ENCODE peak calls at places on chromosomes 12 and 14, in four cellular contexts. G, J, Z and E are unnamed samples.

GRCh38 chr14:69043598-69044267 is 64.6 kb upstream of the ACTN1 start:
- DNase-seq in J (no peak), Z (no peak), G (no peak), E (no peak)

GRCh38 chr12:132224484-132224883 is 80.2 kb downstream of the NOC4L start:
- DNase-seq in J (no peak), G (no peak), Z (no peak), E (no peak)

GRCh38 chr12:2651061-2651965 is 143.5 kb upstream of the FKBP4 start:
- DNase-seq in Z (no peak), J (no peak), G (no peak), E (no peak)

GRCh38 chr14:96029089-96029650 is 10.0 kb upstream of the C14orf132 start:
- DNase-seq in Z (no peak), J (no peak), G (no peak), E (no peak)

GRCh38 chr12:72622556-72622955 is 350.4 kb downstream of the TRHDE start:
- DNase-seq in Z (no peak), G (no peak), J (no peak), E (no peak)

GRCh38 chr14:34231626-34232025 is 230.4 kb downstream of the SPTSSA start:
- DNase-seq in Z (no peak), G (no peak), J (no peak), E (no peak)

GRCh38 chr14:68682166-68683103 is 110.4 kb downstream of the ZFP36L1 start:
- DNase-seq in J (no peak), G (no peak), Z (no peak), E (no peak)

GRCh38 chr14:85159726-85160125 is 370.2 kb upstream of the FLRT2 start:
- DNase-seq in Z (no peak), J (no peak), G (no peak), E (no peak)

GRCh38 chr12:64672925-64673409 is 62.7 kb downstream of the RASSF3 start:
- DNase-seq in G (no peak), Z (peak), J (peak), E (no peak)

DNA sequence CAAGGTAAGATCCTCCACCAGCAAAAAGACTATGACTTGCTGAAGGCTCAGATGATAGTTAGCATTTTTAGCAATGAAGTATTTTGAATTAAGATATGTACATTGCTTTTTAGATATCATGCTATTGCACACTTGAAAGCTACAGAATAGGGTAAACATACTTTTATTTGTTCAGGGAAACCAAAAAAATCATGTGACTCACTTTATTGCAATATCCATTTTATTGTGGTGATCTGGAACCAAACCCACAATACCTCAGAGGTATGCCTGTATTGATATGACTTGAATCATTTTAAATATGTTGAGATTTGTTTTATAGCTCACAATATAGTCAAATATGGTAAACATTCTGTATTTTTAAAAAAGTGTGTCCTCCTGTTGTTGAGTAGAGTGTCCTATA is 96.1 kb downstream of the DIO3 start:
- DNase-seq in Z (no peak), G (no peak), J (no peak), E (no peak)
- TF ChIP-seq CTCF in Z (no peak), G (no peak), J (no peak), E (no peak)

GRCh38 chr12:100954118-100954517 is 159.5 kb downstream of the ANO4 start:
- DNase-seq in Z (no peak), G (no peak), J (no peak), E (no peak)

GRCh38 chr12:100955139-100955538 is 160.6 kb downstream of the ANO4 start:
- DNase-seq in J (no peak), Z (no peak), G (no peak), E (peak)

GRCh38 chr12:100953677-100954076 is 159.1 kb downstream of the ANO4 start:
- DNase-seq in Z (no peak), J (no peak), G (no peak), E (no peak)

GRCh38 chr12:100959481-100959880 is 164.9 kb downstream of the ANO4 start:
- DNase-seq in Z (no peak), J (no peak), G (no peak), E (no peak)

GRCh38 chr12:100956311-100956852 is 161.8 kb downstream of the ANO4 start:
- DNase-seq in G (no peak), J (no peak), Z (no peak), E (no peak)
- TF ChIP-seq CTCF in G (no peak), J (no peak), Z (no peak), E (no peak)

GRCh38 chr12:111558107-111558376 is 41.1 kb downstream of the ATXN2 start:
- DNase-seq in G (no peak), Z (no peak), J (no peak), E (no peak)
- TF ChIP-seq CTCF in G (no peak), Z (no peak), J (no peak), E (no peak)

DNA sequence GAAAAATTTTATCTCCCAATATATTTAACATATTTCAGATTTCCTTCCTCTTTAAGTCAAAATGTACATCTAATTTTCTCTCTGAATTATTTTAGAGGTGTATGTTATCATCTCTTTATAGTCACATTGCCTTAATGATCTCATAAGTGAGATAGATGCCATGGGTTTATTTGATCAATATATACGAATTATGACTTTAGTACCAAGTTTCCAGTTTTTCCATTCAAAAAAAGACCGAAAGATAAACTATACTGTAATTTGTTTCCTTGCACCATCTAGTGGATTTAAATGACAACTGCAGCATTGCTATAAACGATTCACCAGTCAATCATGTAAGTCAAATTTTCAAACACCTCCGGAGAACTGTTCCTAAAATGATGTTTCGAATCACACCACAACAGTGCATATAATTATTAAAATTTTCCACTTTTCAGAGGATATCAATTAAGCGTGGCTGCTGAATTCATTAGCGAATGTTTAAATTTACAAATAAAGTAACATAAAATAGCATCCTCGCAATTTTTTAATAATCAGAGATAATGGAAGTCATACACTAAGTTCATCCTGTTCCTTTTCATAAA is 419 bp upstream of the ATXN7L3B start:
- DNase-seq in Z (no peak), G (peak), J (no peak), E (no peak)
- TF ChIP-seq CTCF in Z (peak), G (peak), J (peak), E (peak)

DNA sequence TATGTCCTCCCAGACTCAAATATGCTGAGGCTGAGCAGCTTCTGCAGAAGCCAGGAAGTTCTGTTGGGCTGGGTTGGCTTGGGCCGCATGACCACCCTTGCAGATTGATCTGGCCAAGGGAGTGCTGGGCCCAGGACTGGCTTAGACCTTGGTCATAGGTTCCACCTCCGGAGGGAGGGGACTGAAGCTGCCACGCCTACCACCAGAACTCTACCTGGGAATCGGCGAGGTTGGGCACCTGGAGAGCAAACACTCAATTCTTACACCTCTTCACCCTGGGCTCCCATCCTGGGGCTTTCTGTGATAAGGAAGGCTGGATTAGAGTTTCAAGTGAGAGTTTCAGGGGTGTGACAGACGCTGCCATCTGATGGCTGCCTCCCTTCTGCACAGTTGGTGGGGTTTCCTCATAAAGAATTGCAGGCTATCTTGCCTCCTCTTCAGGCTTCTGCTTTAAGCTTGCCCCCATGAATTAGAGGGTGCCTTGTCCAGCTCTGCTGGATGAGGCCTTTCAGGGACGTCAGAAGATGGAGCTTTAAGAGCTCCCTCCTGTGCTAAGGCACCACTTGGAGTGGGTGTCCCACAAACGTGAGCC is 5.8 kb downstream of the SLC24A4 start:
- DNase-seq in G (no peak), J (no peak), Z (no peak), E (no peak)
- TF ChIP-seq CTCF in G (no peak), J (no peak), Z (no peak), E (no peak)

DNA sequence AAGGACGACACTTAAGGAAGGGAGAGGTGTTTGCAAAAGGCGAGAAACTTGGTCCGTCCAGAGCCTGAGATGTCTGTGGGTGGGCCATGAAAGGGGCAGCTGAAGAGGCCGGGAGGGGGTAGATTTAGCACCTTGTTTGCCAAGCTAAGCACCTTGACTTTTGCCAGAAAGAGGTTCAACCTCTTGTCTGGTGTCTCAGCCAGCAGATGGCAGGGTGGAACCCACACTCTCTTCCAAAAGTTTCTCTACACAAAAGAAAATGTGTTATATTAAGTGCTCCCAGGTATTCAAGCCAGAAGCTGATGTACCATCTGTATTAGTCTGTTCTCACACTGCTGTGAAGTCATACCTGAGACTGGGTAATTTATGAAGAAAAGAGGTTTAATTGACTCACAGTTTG is 69.9 kb downstream of the SUDS3 start:
- DNase-seq in Z (no peak), J (no peak), G (no peak), E (no peak)
- TF ChIP-seq CTCF in Z (no peak), J (no peak), G (no peak), E (no peak)

DNA sequence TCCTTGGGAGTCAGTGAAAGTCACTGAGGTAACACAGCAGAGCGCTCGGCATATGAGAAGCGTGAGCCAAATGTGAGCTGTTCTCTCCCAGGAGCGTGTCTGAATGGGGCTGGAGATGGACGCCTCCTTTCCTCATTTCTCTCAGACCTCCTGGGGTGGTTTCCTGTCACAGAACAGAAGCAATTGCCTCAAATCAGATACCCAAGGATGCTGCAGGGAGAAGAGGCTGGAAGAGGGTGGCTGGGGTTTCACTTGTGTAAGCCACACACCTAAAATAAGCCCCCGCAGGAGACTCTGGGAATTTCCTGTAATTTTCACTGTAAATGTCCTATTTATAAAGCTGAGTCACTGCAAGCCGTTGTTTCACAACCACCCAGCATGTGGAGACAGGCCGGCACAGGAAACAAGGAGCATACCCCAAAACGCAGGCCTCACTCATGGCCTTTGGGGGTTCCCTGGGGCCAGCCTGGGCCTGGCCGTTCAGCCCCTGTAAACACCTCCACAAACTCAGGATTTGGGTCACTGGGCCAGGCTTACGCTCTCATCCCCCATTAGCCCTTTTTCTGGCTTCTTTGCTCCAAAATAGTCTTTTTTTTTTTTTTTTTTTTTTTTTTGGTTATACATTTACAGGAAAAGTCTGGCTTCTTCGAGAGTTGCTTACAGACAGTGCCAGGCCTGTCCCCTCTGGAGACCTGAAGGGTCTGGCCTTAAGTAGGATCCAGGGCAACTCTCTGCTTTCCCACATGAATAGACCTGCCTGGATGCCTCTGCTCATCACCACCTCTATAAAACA is 55.3 kb downstream of the VCPKMT start:
- DNase-seq in G (peak), Z (no peak), J (peak), E (no peak)
- TF ChIP-seq CTCF in G (no peak), Z (peak), J (no peak), E (no peak)

GRCh38 chr14:36315159-36315853 is 5.1 kb downstream of the MBIP start:
- DNase-seq in J (no peak), G (peak), Z (no peak), E (no peak)

GRCh38 chr14:36317650-36318049 is 2.8 kb downstream of the MBIP start:
- DNase-seq in G (no peak), Z (no peak), J (no peak), E (no peak)

GRCh38 chr14:36313206-36313605 is 7.2 kb downstream of the MBIP start:
- DNase-seq in Z (no peak), J (no peak), G (no peak), E (no peak)

GRCh38 chr14:36316131-36316530 is 4.3 kb downstream of the MBIP start:
- DNase-seq in G (no peak), J (no peak), Z (no peak), E (no peak)

GRCh38 chr14:36313898-36314297 is 6.5 kb downstream of the MBIP start:
- DNase-seq in G (no peak), Z (no peak), J (no peak), E (no peak)
- TF ChIP-seq CTCF in G (no peak), Z (no peak), J (no peak), E (no peak)

GRCh38 chr14:39422243-39422642 is 10.0 kb downstream of the FBXO33 start:
- DNase-seq in G (no peak), J (no peak), Z (no peak), E (no peak)

GRCh38 chr14:39419272-39419671 is 13.0 kb downstream of the FBXO33 start:
- DNase-seq in J (no peak), Z (no peak), G (no peak), E (no peak)

GRCh38 chr14:39416072-39416471 is 16.2 kb downstream of the FBXO33 start:
- DNase-seq in J (no peak), Z (no peak), G (no peak), E (no peak)

GRCh38 chr14:39417014-39417413 is 15.2 kb downstream of the FBXO33 start:
- DNase-seq in J (no peak), Z (no peak), G (no peak), E (no peak)
- TF ChIP-seq CTCF in J (no peak), Z (no peak), G (no peak), E (no peak)

DNA sequence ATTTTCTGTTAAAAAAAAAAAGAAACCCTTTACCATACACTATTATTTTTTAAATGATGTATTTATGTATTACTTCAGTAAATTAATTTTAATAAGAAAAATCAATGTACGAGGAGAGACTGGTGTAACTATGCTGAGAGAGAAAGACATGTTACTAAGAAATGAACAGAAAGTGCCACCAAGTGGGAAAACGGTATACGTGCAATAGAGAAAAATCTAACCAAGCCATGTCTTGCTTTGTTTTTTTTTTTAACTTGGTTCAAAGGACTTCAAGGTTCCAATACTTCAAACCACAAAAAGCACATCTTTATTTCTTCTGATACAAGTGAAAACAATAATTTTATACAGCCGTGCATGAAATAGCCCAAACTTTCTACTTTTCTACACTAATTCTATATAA is 22.9 kb downstream of the NDUFA12 start:
- DNase-seq in Z (no peak), J (no peak), G (no peak), E (no peak)
- TF ChIP-seq CTCF in Z (no peak), J (peak), G (peak), E (peak)